ENCODE peak calls at places on chromosome 17, in seven cellular contexts. V, P, B, L, S, T and X are unnamed samples.

GRCh38 chr17:45646288-45646988 is 137.7 kb upstream of the CRHR1 start:
- DNase-seq in V (no peak), P (no peak), B (no peak), L (no peak), S (no peak), T (no peak), X (no peak)

GRCh38 chr17:19551148-19551547 is 17.5 kb downstream of the SLC47A1 start:
- DNase-seq in V (no peak), P (no peak), B (no peak), L (no peak), S (no peak), T (no peak), X (no peak)

GRCh38 chr17:42682400-42683384 is at the start of gene CNTNAP1:
- DNase-seq in V (no peak), P (no peak), B (peak; percentile 85), L (peak; percentile 36), S (no peak), T (peak; percentile 66), X (peak; percentile 81)

GRCh38 chr17:28018439-28019070 is 23.9 kb upstream of the NLK start:
- DNase-seq in V (no peak), P (no peak), B (peak; percentile 6), L (no peak), S (no peak), T (no peak), X (peak; percentile 74)

GRCh38 chr17:75785016-75785769 is 587 bp downstream of the UNK start:
- DNase-seq in V (peak; percentile 84), P (peak; percentile 77), B (peak; percentile 97), L (peak; percentile 96), S (peak; percentile 75), T (peak; percentile 86), X (peak; percentile 89)

GRCh38 chr17:8122923-8123694 is 797 bp downstream of the HES7 start:
- DNase-seq in V (no peak), P (no peak), B (peak; percentile 62), L (no peak), S (no peak), T (peak; percentile 27), X (peak; percentile 58)

GRCh38 chr17:82244413-82245140 is 15.7 kb downstream of the SLC16A3 start:
- DNase-seq in V (no peak), P (no peak), B (no peak), L (peak; percentile 27), S (no peak), T (no peak), X (no peak)

GRCh38 chr17:79616801-79617200 is 6.0 kb upstream of the RBFOX3 start:
- DNase-seq in V (no peak), P (no peak), B (no peak), L (no peak), S (no peak), T (no peak), X (no peak)

GRCh38 chr17:38908676-38909181 is 16.7 kb upstream of the LASP1NB start:
- DNase-seq in V (no peak), P (no peak), B (no peak), L (no peak), S (no peak), T (no peak), X (no peak)

GRCh38 chr17:76535788-76536510 is 1.6 kb downstream of the CYGB start:
- DNase-seq in V (no peak), P (no peak), B (no peak), L (no peak), S (no peak), T (no peak), X (no peak)